ENCODE peak calls at places on chromosomes 7 and 10, in eight cellular contexts. R, Y, S, L, F, M, I and O are unnamed samples.

GRCh38 chr10:100516847-100517246 is 2.8 kb downstream of the SEC31B start:
- DNase-seq in L (no peak), F (peak; percentile 60), S (no peak), R (no peak), I (no peak), Y (no peak), M (no peak), O (no peak)

GRCh38 chr7:36474283-36475010 is 84.8 kb downstream of the ANLN start:
- DNase-seq in S (no peak), I (peak; percentile 7), F (no peak), M (no peak), Y (no peak), R (peak; percentile 10), L (peak; percentile 45), O (no peak)

GRCh38 chr7:29192811-29193210 is 1.8 kb upstream of the CHN2 start:
- DNase-seq in S (no peak), R (no peak), I (no peak), M (no peak), L (no peak), F (no peak), Y (no peak), O (no peak)

GRCh38 chr10:87818505-87819273 is 663 bp upstream of the ATAD1 start:
- DNase-seq in L (no peak), R (peak; percentile 67), M (no peak), I (no peak), F (peak; percentile 51), S (no peak), Y (peak; percentile 53), O (peak; percentile 19)

GRCh38 chr10:26574783-26575182 is 122.7 kb upstream of the PDSS1 start:
- DNase-seq in M (no peak), S (no peak), R (no peak), I (no peak), L (no peak), F (no peak), Y (no peak), O (no peak)

GRCh38 chr7:49771427-49772176 is 1.8 kb upstream of the VWC2 start:
- DNase-seq in F (no peak), Y (no peak), L (no peak), I (no peak), M (no peak), R (no peak), S (no peak), O (no peak)

GRCh38 chr10:4214912-4215311 is 429.9 kb upstream of the KLF6 start:
- DNase-seq in Y (no peak), I (no peak), M (no peak), L (no peak), F (no peak), R (no peak), S (no peak), O (no peak)

GRCh38 chr10:13276749-13277394 is 23.0 kb downstream of the PHYH start:
- DNase-seq in R (no peak), I (peak; percentile 13), S (no peak), F (no peak), L (no peak), M (no peak), Y (no peak), O (no peak)

GRCh38 chr7:36599645-36600313 is 124.5 kb downstream of the AOAH start:
- DNase-seq in S (no peak), L (no peak), R (no peak), Y (no peak), F (no peak), M (no peak), I (no peak), O (no peak)

GRCh38 chr10:130127612-130128607 is 8.3 kb upstream of the GLRX3 start:
- DNase-seq in I (peak; percentile 31), L (peak; percentile 72), S (peak; percentile 27), R (peak; percentile 57), Y (no peak), M (peak; percentile 51), F (peak; percentile 78), O (peak; percentile 46)